ENCODE peak calls at places on chromosomes 2 and 18, in five cellular contexts. Y is psoas muscle; U is AG04450; E is pancreas; I is CD8-positive, alpha-beta memory T cell. A is an unnamed sample.

GRCh38 chr18:59848002-59848401 is 51.8 kb upstream of the PMAIP1 start:
- DNase-seq in Y (no peak), U (no peak), E (no peak), I (no peak), A (no peak)

GRCh38 chr2:120669121-120669952 is 66.3 kb upstream of the GLI2 start:
- DNase-seq in Y (no peak), U (no peak), E (no peak), I (no peak), A (no peak)

GRCh38 chr2:43897492-43897891 is 58.7 kb downstream of the ABCG8 start:
- DNase-seq in Y (no peak), U (no peak), E (no peak), I (no peak), A (no peak)

GRCh38 chr2:240386321-240386720 is 49.1 kb upstream of the GPC1 start:
- DNase-seq in Y (peak), U (no peak), E (peak), I (no peak), A (no peak)

GRCh38 chr2:206989306-206989705 is 50.0 kb downstream of the CPO start:
- DNase-seq in Y (peak), U (no peak), E (peak), I (no peak), A (peak)

GRCh38 chr2:95278051-95278471 is 3.8 kb downstream of the PROM2 start:
- DNase-seq in Y (peak), U (no peak), E (peak), I (no peak), A (no peak)

GRCh38 chr2:122656403-122656802 is 901.0 kb downstream of the TSN start:
- DNase-seq in Y (no peak), U (no peak), E (no peak), I (no peak), A (no peak)

GRCh38 chr2:236803621-236804020 is 234.0 kb downstream of the ACKR3 start:
- DNase-seq in Y (no peak), U (no peak), E (no peak), I (no peak), A (peak)

GRCh38 chr2:168841445-168841844 is 39.0 kb downstream of the NOSTRIN start:
- DNase-seq in Y (no peak), U (no peak), E (no peak), I (no peak), A (no peak)

GRCh38 chr18:36708366-36708765 is 120.4 kb downstream of the TPGS2 start:
- DNase-seq in Y (no peak), U (no peak), E (no peak), I (no peak), A (no peak)

GRCh38 chr2:174752403-174753037 is 11.8 kb downstream of the CHRNA1 start:
- DNase-seq in Y (no peak), U (no peak), E (no peak), I (peak), A (no peak)

GRCh38 chr2:71716697-71717624 is 263.6 kb downstream of the DYSF start:
- DNase-seq in Y (peak), U (peak), E (peak), I (no peak), A (no peak)

GRCh38 chr2:30217644-30218361 is 13.5 kb upstream of the LBH start:
- DNase-seq in Y (no peak), U (no peak), E (peak), I (no peak), A (peak)

GRCh38 chr2:239803102-239803763 is 221.9 kb downstream of the NDUFA10 start:
- DNase-seq in Y (no peak), U (no peak), E (no peak), I (no peak), A (no peak)

GRCh38 chr18:39033312-39033711 is 1467.7 kb upstream of the CELF4 start:
- DNase-seq in Y (no peak), U (no peak), E (no peak), I (no peak), A (no peak)

GRCh38 chr2:232503792-232504323 is 16.2 kb upstream of the ECEL1 start:
- DNase-seq in Y (no peak), U (no peak), E (no peak), I (no peak), A (no peak)

GRCh38 chr2:64485961-64486360 is 32.0 kb downstream of the LGALSL start:
- DNase-seq in Y (peak), U (no peak), E (no peak), I (no peak), A (no peak)

GRCh38 chr2:121501554-121501953 is 29.1 kb upstream of the RNU4ATAC start:
- DNase-seq in Y (no peak), U (no peak), E (no peak), I (no peak), A (no peak)

GRCh38 chr18:11850821-11851155 is 425 bp upstream of the CHMP1B start:
- DNase-seq in Y (no peak), U (no peak), E (no peak), I (no peak), A (no peak)

GRCh38 chr2:20052229-20052871 is 922 bp upstream of the LAPTM4A start:
- DNase-seq in Y (no peak), U (no peak), E (no peak), I (no peak), A (no peak)

GRCh38 chr2:30232801-30233130 is 1.4 kb downstream of the LBH start:
- DNase-seq in Y (no peak), U (no peak), E (no peak), I (peak), A (no peak)

GRCh38 chr2:55555977-55556376 is 36.5 kb downstream of the CFAP36 start:
- DNase-seq in Y (no peak), U (no peak), E (no peak), I (no peak), A (no peak)

GRCh38 chr2:178403671-178404379 is 47.1 kb downstream of the PRKRA start:
- DNase-seq in Y (no peak), U (no peak), E (no peak), I (no peak), A (no peak)

GRCh38 chr18:69680128-69680527 is 267.5 kb downstream of the CD226 start:
- DNase-seq in Y (no peak), U (no peak), E (no peak), I (no peak), A (no peak)

GRCh38 chr2:241993386-241994005 is 124.0 kb downstream of the RTP5 start:
- DNase-seq in Y (no peak), U (no peak), E (no peak), I (no peak), A (no peak)

GRCh38 chr2:106562826-106563594 is 75.8 kb downstream of the CD8B2 start:
- DNase-seq in Y (no peak), U (no peak), E (no peak), I (no peak), A (no peak)

GRCh38 chr2:50995610-50996009 is 36.3 kb downstream of the NRXN1 start:
- DNase-seq in Y (peak), U (peak), E (no peak), I (no peak), A (no peak)

GRCh38 chr18:25503567-25504081 is 151.7 kb upstream of the ZNF521 start:
- DNase-seq in Y (peak), U (peak), E (no peak), I (no peak), A (peak)

GRCh38 chr2:219626540-219626939 is 890 bp upstream of the SLC4A3 start:
- DNase-seq in Y (no peak), U (no peak), E (no peak), I (no peak), A (no peak)

GRCh38 chr2:224584111-224584764 is 925 bp downstream of the CUL3 start:
- DNase-seq in Y (peak), U (no peak), E (peak), I (no peak), A (no peak)

GRCh38 chr2:4914551-4914950 is 777.6 kb upstream of the SOX11 start:
- DNase-seq in Y (no peak), U (no peak), E (no peak), I (no peak), A (no peak)

GRCh38 chr2:33946198-33946597 is 347.1 kb upstream of the FAM98A start:
- DNase-seq in Y (no peak), U (no peak), E (no peak), I (no peak), A (no peak)

GRCh38 chr2:1823187-1824169 is 79.2 kb upstream of the PXDN start:
- DNase-seq in Y (peak), U (no peak), E (no peak), I (no peak), A (no peak)

DNA sequence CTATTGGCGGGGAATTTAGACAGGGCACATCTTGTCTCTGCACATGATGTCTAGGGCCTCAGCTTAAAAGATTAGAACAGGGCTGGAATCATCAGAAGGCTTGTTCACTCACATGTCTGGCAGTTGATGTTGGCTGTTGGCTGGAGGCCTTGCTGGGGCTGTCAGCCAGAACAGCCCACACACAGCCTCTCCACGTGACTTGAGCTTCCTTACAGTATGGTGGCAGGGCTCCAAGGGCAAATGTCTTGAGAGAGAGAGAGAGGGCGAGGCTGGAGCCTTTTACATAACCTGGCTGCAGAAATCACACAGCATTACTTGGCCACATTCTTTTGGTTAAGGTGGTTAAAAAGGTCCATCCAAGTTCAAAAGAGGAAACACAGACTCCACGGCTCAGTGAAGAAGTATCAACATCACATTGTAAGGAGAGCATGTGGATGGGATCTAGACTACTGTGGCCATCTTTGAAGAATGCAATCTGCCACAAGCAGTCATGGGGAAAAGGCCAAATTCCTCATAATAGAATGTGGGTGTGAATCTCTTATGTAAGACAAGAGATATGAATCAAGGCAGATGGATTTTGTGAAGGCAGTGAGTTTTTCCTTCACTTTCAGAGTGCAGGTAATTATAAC is 30.4 kb downstream of the SRSF7 start:
- DNase-seq in Y (peak), U (peak), E (peak), I (no peak), A (no peak)
- H3K27ac ChIP-seq in Y (peak), U (peak), E (no peak), I (no peak), A (no peak)

DNA sequence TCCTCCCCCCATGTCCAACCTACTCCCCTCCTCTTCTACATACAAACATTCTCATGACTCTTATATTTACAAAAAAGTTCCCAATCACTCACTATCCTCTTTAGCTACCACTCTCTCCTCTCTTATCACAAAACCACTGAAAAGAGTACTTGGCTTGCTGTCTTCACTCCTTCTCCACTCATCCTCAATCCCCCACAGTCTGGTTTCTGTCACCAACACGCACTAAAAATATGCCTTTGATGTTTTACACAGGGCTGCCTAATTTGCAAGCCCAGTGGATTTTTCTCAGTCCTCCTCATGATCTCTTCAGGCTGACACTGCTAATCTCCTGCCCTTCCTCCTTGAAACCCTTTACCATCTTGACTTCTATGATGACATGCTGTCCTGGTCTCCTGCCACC is 159.4 kb downstream of the TNS1 start:
- DNase-seq in Y (no peak), U (no peak), E (no peak), I (no peak), A (no peak)
- H3K27ac ChIP-seq in Y (peak), U (no peak), E (no peak), I (no peak), A (no peak)

GRCh38 chr2:28269019-28269784 is 123.5 kb upstream of the FOSL2 start:
- DNase-seq in Y (no peak), U (no peak), E (no peak), I (no peak), A (no peak)

GRCh38 chr2:28273751-28274150 is 118.9 kb upstream of the FOSL2 start:
- DNase-seq in Y (no peak), U (no peak), E (no peak), I (peak), A (no peak)

GRCh38 chr2:28270456-28271146 is 122.1 kb upstream of the FOSL2 start:
- DNase-seq in Y (no peak), U (no peak), E (no peak), I (no peak), A (no peak)

GRCh38 chr2:28271231-28271913 is 121.3 kb upstream of the FOSL2 start:
- DNase-seq in Y (no peak), U (no peak), E (no peak), I (no peak), A (no peak)

DNA sequence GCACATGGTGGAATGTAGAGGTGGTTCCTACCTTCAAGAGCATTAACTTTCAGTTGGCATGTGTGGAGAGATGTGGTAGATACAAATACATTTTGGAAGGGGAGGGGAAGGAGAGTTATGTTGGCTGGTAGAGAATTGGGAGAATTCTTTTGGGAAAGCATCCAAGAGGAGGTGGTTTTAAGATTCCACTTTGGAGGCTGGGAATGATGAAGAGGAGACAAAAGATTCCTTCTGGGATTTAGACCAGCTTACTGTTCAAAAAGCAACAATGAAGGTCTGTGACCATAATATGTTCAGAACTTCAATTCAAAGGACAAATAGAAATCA is 120.8 kb upstream of the FOSL2 start:
- DNase-seq in Y (no peak), U (no peak), E (no peak), I (no peak), A (no peak)
- H3K27ac ChIP-seq in Y (no peak), U (no peak), E (no peak), I (no peak), A (no peak)

DNA sequence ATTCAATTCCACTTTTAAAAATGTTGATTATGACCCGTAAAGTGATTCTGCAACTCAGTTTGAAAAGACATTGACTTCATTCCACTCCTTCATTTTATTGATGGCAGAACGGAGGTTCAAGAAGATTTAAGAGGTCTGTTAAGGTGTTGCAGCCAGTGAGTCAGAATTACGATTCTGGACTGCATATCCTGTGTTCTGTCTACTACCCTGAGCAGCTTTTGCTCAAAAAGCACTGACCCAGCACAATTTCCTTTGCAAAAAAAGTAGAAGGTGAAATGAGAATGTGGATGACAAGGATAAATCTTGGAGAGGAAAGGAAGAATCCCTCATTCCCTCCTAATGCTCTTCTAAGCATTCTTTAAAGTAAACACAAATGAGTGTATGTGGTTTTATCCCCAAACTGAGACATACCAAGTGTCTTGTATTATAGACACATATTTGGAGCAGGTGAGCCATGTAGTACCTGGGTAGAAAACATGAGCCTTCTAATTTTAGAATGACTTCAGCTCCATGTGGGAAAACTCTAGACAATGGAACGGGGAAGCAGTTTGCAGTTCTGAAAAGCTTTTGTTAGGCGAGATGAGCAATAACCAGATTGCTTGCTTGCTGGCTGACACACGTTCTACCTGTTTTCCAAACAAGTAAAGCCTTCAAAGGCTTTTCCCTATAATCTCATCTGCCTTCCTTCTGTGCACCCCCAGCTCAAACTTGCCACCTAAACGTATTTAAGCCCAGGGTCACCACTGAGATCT is 44.7 kb downstream of the TGFA start:
- DNase-seq in Y (no peak), U (no peak), E (no peak), I (no peak), A (no peak)
- H3K27ac ChIP-seq in Y (no peak), U (no peak), E (no peak), I (no peak), A (no peak)

DNA sequence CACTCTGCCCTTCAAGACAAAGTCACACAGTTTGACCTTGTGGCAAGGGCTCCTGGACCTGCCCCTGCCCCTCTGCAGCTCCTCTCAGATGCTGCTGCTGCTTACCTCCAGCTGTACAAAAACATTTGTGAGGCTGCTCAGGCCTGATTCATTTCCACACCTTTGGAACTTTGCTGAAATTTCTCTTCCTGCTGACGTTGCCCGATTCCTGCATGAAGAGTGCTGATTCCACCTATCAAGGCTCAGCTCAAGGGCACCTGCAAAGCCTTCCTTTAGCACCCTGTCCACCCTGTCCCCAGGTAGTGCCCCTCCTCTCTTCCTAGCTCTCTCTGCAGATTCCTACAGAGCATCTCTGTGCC is 738.3 kb upstream of the HS6ST1 start:
- DNase-seq in Y (no peak), U (no peak), E (no peak), I (no peak), A (no peak)
- H3K27ac ChIP-seq in Y (no peak), U (no peak), E (no peak), I (no peak), A (no peak)

GRCh38 chr2:60533114-60534033 is 20.1 kb downstream of the BCL11A start:
- DNase-seq in Y (no peak), U (peak), E (no peak), I (no peak), A (no peak)

GRCh38 chr2:60536716-60537115 is 16.7 kb downstream of the BCL11A start:
- DNase-seq in Y (no peak), U (no peak), E (no peak), I (no peak), A (no peak)

GRCh38 chr2:60538136-60538535 is 15.3 kb downstream of the BCL11A start:
- DNase-seq in Y (no peak), U (no peak), E (no peak), I (no peak), A (no peak)

GRCh38 chr2:60534034-60534393 is 19.4 kb downstream of the BCL11A start:
- DNase-seq in Y (no peak), U (no peak), E (no peak), I (no peak), A (no peak)

GRCh38 chr2:60535392-60536312 is 17.8 kb downstream of the BCL11A start:
- DNase-seq in Y (no peak), U (no peak), E (no peak), I (no peak), A (no peak)
- H3K27ac ChIP-seq in Y (no peak), U (no peak), E (no peak), I (no peak), A (no peak)

A was measured in substantia nigra.